ENCODE peak calls at places on chromosomes 13 and 19, in ten cellular contexts. One of them, this sample, is unnamed.

GRCh38 chr13:46905249-46905648 is 8.4 kb upstream of the HTR2A start:
- DNase-seq in GM23248: peak
- DNase-seq in adipocyte: no peak
- DNase-seq in endothelial cell of umbilical vein: no peak
- DNase-seq in colonic mucosa: no peak
- DNase-seq in HS-5: no peak
- DNase-seq in effector memory CD8-positive, alpha-beta T cell: no peak
- DNase-seq in RWPE1: no peak
- DNase-seq in hepatic stellate cell: no peak
- DNase-seq in hippocampal formation: no peak
- DNase-seq in this sample: no peak

GRCh38 chr13:33322965-33323668 is 37.6 kb upstream of the STARD13 start:
- DNase-seq in effector memory CD8-positive, alpha-beta T cell: no peak
- DNase-seq in adipocyte: no peak
- DNase-seq in hepatic stellate cell: no peak
- DNase-seq in GM23248: no peak
- DNase-seq in RWPE1: no peak
- DNase-seq in colonic mucosa: no peak
- DNase-seq in endothelial cell of umbilical vein: no peak
- DNase-seq in hippocampal formation: no peak
- DNase-seq in HS-5: no peak
- DNase-seq in this sample: no peak

GRCh38 chr13:38641164-38641948 is 45.5 kb upstream of the FREM2 start:
- DNase-seq in adipocyte: peak
- DNase-seq in hippocampal formation: no peak
- DNase-seq in effector memory CD8-positive, alpha-beta T cell: no peak
- DNase-seq in colonic mucosa: no peak
- DNase-seq in endothelial cell of umbilical vein: no peak
- DNase-seq in GM23248: peak
- DNase-seq in RWPE1: no peak
- DNase-seq in HS-5: no peak
- DNase-seq in hepatic stellate cell: no peak
- DNase-seq in this sample: no peak

GRCh38 chr19:45514376-45515051 is 7.2 kb downstream of the VASP start:
- DNase-seq in endothelial cell of umbilical vein: no peak
- DNase-seq in effector memory CD8-positive, alpha-beta T cell: no peak
- DNase-seq in HS-5: no peak
- DNase-seq in RWPE1: no peak
- DNase-seq in hippocampal formation: no peak
- DNase-seq in colonic mucosa: peak
- DNase-seq in hepatic stellate cell: no peak
- DNase-seq in GM23248: no peak
- DNase-seq in adipocyte: no peak
- DNase-seq in this sample: no peak

GRCh38 chr19:45467115-45467455 is 711 bp upstream of the FOSB start:
- DNase-seq in colonic mucosa: no peak
- DNase-seq in endothelial cell of umbilical vein: no peak
- DNase-seq in GM23248: peak
- DNase-seq in hepatic stellate cell: peak
- DNase-seq in RWPE1: no peak
- DNase-seq in adipocyte: peak
- DNase-seq in hippocampal formation: no peak
- DNase-seq in effector memory CD8-positive, alpha-beta T cell: no peak
- DNase-seq in HS-5: no peak
- DNase-seq in this sample: no peak

GRCh38 chr19:48341006-48341405 is 15.7 kb downstream of the EMP3 start:
- DNase-seq in endothelial cell of umbilical vein: no peak
- DNase-seq in colonic mucosa: no peak
- DNase-seq in GM23248: peak
- DNase-seq in HS-5: no peak
- DNase-seq in RWPE1: peak
- DNase-seq in hepatic stellate cell: no peak
- DNase-seq in hippocampal formation: no peak
- DNase-seq in adipocyte: no peak
- DNase-seq in effector memory CD8-positive, alpha-beta T cell: no peak
- DNase-seq in this sample: no peak

GRCh38 chr19:18607222-18608101 is 863 bp upstream of the CRLF1 start:
- DNase-seq in colonic mucosa: no peak
- DNase-seq in hepatic stellate cell: no peak
- DNase-seq in effector memory CD8-positive, alpha-beta T cell: no peak
- DNase-seq in hippocampal formation: no peak
- DNase-seq in RWPE1: no peak
- DNase-seq in adipocyte: peak
- DNase-seq in HS-5: no peak
- DNase-seq in GM23248: peak
- DNase-seq in endothelial cell of umbilical vein: no peak
- DNase-seq in this sample: no peak

GRCh38 chr19:18357442-18358264 is 17.3 kb downstream of the PGPEP1 start:
- DNase-seq in hippocampal formation: no peak
- DNase-seq in colonic mucosa: peak
- DNase-seq in GM23248: no peak
- DNase-seq in effector memory CD8-positive, alpha-beta T cell: no peak
- DNase-seq in adipocyte: no peak
- DNase-seq in RWPE1: no peak
- DNase-seq in endothelial cell of umbilical vein: no peak
- DNase-seq in HS-5: no peak
- DNase-seq in hepatic stellate cell: no peak
- DNase-seq in this sample: no peak

GRCh38 chr19:41324921-41325639 is 15.1 kb downstream of the CCDC97 start:
- DNase-seq in colonic mucosa: peak
- DNase-seq in endothelial cell of umbilical vein: peak
- DNase-seq in hippocampal formation: no peak
- DNase-seq in hepatic stellate cell: peak
- DNase-seq in adipocyte: peak
- DNase-seq in RWPE1: peak
- DNase-seq in HS-5: no peak
- DNase-seq in GM23248: peak
- DNase-seq in effector memory CD8-positive, alpha-beta T cell: no peak
- DNase-seq in this sample: no peak

GRCh38 chr19:8158411-8159074 is 9.2 kb upstream of the FBN3 start:
- DNase-seq in colonic mucosa: peak
- DNase-seq in hepatic stellate cell: peak
- DNase-seq in RWPE1: peak
- DNase-seq in adipocyte: peak
- DNase-seq in GM23248: peak
- DNase-seq in endothelial cell of umbilical vein: peak
- DNase-seq in hippocampal formation: peak
- DNase-seq in HS-5: peak
- DNase-seq in effector memory CD8-positive, alpha-beta T cell: peak
- DNase-seq in this sample: peak

GRCh38 chr13:112451512-112452379 is 75.6 kb downstream of the SPACA7 start:
- DNase-seq in endothelial cell of umbilical vein: no peak
- DNase-seq in RWPE1: no peak
- DNase-seq in hepatic stellate cell: no peak
- DNase-seq in HS-5: no peak
- DNase-seq in colonic mucosa: peak
- DNase-seq in adipocyte: no peak
- DNase-seq in effector memory CD8-positive, alpha-beta T cell: no peak
- DNase-seq in hippocampal formation: no peak
- DNase-seq in GM23248: no peak
- DNase-seq in this sample: no peak

GRCh38 chr13:81283062-81283461 is 942.1 kb upstream of the SPRY2 start:
- DNase-seq in colonic mucosa: no peak
- DNase-seq in effector memory CD8-positive, alpha-beta T cell: no peak
- DNase-seq in hepatic stellate cell: no peak
- DNase-seq in HS-5: no peak
- DNase-seq in GM23248: no peak
- DNase-seq in hippocampal formation: no peak
- DNase-seq in endothelial cell of umbilical vein: no peak
- DNase-seq in adipocyte: no peak
- DNase-seq in RWPE1: no peak
- DNase-seq in this sample: no peak

GRCh38 chr19:39301021-39301420 is 4.8 kb downstream of the IFNL1 start:
- DNase-seq in hippocampal formation: no peak
- DNase-seq in effector memory CD8-positive, alpha-beta T cell: no peak
- DNase-seq in colonic mucosa: no peak
- DNase-seq in GM23248: no peak
- DNase-seq in endothelial cell of umbilical vein: no peak
- DNase-seq in HS-5: no peak
- DNase-seq in RWPE1: no peak
- DNase-seq in hepatic stellate cell: no peak
- DNase-seq in adipocyte: no peak
- DNase-seq in this sample: no peak

GRCh38 chr19:33301011-33301899 is 1.1 kb downstream of the CEBPA start:
- DNase-seq in adipocyte: peak
- DNase-seq in HS-5: no peak
- DNase-seq in endothelial cell of umbilical vein: no peak
- DNase-seq in GM23248: peak
- DNase-seq in colonic mucosa: no peak
- DNase-seq in RWPE1: no peak
- DNase-seq in effector memory CD8-positive, alpha-beta T cell: no peak
- DNase-seq in hippocampal formation: no peak
- DNase-seq in hepatic stellate cell: no peak
- DNase-seq in this sample: peak

GRCh38 chr13:49967456-49967855 is 29.4 kb upstream of the TRIM13 start:
- DNase-seq in RWPE1: no peak
- DNase-seq in effector memory CD8-positive, alpha-beta T cell: no peak
- DNase-seq in hepatic stellate cell: no peak
- DNase-seq in HS-5: no peak
- DNase-seq in GM23248: no peak
- DNase-seq in hippocampal formation: no peak
- DNase-seq in colonic mucosa: no peak
- DNase-seq in adipocyte: no peak
- DNase-seq in endothelial cell of umbilical vein: no peak
- DNase-seq in this sample: no peak

GRCh38 chr19:15815306-15815705 is at the start of gene OR10H1:
- DNase-seq in effector memory CD8-positive, alpha-beta T cell: no peak
- DNase-seq in hepatic stellate cell: no peak
- DNase-seq in HS-5: no peak
- DNase-seq in hippocampal formation: no peak
- DNase-seq in GM23248: no peak
- DNase-seq in adipocyte: no peak
- DNase-seq in RWPE1: peak
- DNase-seq in colonic mucosa: no peak
- DNase-seq in endothelial cell of umbilical vein: no peak
- DNase-seq in this sample: no peak

GRCh38 chr13:66657165-66657895 is 572.8 kb downstream of the PCDH9 start:
- DNase-seq in RWPE1: peak
- DNase-seq in effector memory CD8-positive, alpha-beta T cell: no peak
- DNase-seq in GM23248: peak
- DNase-seq in colonic mucosa: no peak
- DNase-seq in HS-5: peak
- DNase-seq in adipocyte: peak
- DNase-seq in hepatic stellate cell: no peak
- DNase-seq in endothelial cell of umbilical vein: peak
- DNase-seq in hippocampal formation: no peak
- DNase-seq in this sample: peak

GRCh38 chr19:57587529-57587928 is 3.6 kb downstream of the ZIK1 start:
- DNase-seq in endothelial cell of umbilical vein: no peak
- DNase-seq in RWPE1: peak
- DNase-seq in GM23248: peak
- DNase-seq in hippocampal formation: no peak
- DNase-seq in effector memory CD8-positive, alpha-beta T cell: no peak
- DNase-seq in HS-5: peak
- DNase-seq in adipocyte: peak
- DNase-seq in hepatic stellate cell: peak
- DNase-seq in colonic mucosa: no peak
- DNase-seq in this sample: no peak

GRCh38 chr19:45125975-45126493 is 33.1 kb downstream of the PPP1R37 start:
- DNase-seq in endothelial cell of umbilical vein: peak
- DNase-seq in adipocyte: peak
- DNase-seq in hepatic stellate cell: peak
- DNase-seq in HS-5: no peak
- DNase-seq in effector memory CD8-positive, alpha-beta T cell: peak
- DNase-seq in RWPE1: peak
- DNase-seq in hippocampal formation: peak
- DNase-seq in GM23248: peak
- DNase-seq in colonic mucosa: peak
- DNase-seq in this sample: peak

GRCh38 chr19:50326101-50326664 is 3.0 kb downstream of the KCNC3 start:
- DNase-seq in colonic mucosa: no peak
- DNase-seq in adipocyte: no peak
- DNase-seq in HS-5: no peak
- DNase-seq in endothelial cell of umbilical vein: no peak
- DNase-seq in effector memory CD8-positive, alpha-beta T cell: no peak
- DNase-seq in hippocampal formation: no peak
- DNase-seq in GM23248: no peak
- DNase-seq in hepatic stellate cell: no peak
- DNase-seq in RWPE1: no peak
- DNase-seq in this sample: no peak

GRCh38 chr19:31314849-31315620 is 34.2 kb downstream of the TSHZ3 start:
- DNase-seq in RWPE1: no peak
- DNase-seq in hippocampal formation: no peak
- DNase-seq in endothelial cell of umbilical vein: no peak
- DNase-seq in GM23248: peak
- DNase-seq in HS-5: no peak
- DNase-seq in colonic mucosa: no peak
- DNase-seq in hepatic stellate cell: no peak
- DNase-seq in effector memory CD8-positive, alpha-beta T cell: no peak
- DNase-seq in adipocyte: no peak
- DNase-seq in this sample: no peak

GRCh38 chr19:6999938-7000732 is 21.1 kb downstream of the MBD3L2B start:
- DNase-seq in effector memory CD8-positive, alpha-beta T cell: no peak
- DNase-seq in colonic mucosa: no peak
- DNase-seq in hepatic stellate cell: no peak
- DNase-seq in RWPE1: no peak
- DNase-seq in adipocyte: no peak
- DNase-seq in GM23248: no peak
- DNase-seq in endothelial cell of umbilical vein: no peak
- DNase-seq in hippocampal formation: peak
- DNase-seq in HS-5: no peak
- DNase-seq in this sample: no peak

GRCh38 chr19:57293719-57294118 is 13.4 kb downstream of the ZNF460 start:
- DNase-seq in HS-5: no peak
- DNase-seq in colonic mucosa: no peak
- DNase-seq in hepatic stellate cell: no peak
- DNase-seq in hippocampal formation: no peak
- DNase-seq in adipocyte: no peak
- DNase-seq in endothelial cell of umbilical vein: no peak
- DNase-seq in GM23248: no peak
- DNase-seq in effector memory CD8-positive, alpha-beta T cell: no peak
- DNase-seq in RWPE1: no peak
- DNase-seq in this sample: no peak

This sample was measured in cerebellar cortex.